ENCODE peak calls at places on chromosomes 13 and 19, in nine cellular contexts. F, N, M, E, B, S, I, W and Z are unnamed samples.
A peak's percentile ranks its signal among the peaks of the same experiment; 100 is the strongest.

GRCh38 chr19:47363758-47364529 is 14.8 kb downstream of the DHX34 start:
- DNase-seq in I (no peak), W (no peak), B (no peak), F (no peak), S (no peak), N (peak; percentile 45), M (no peak), E (no peak), Z (no peak)

GRCh38 chr19:53101518-53101917 is 1.7 kb downstream of the ZNF160 start:
- DNase-seq in M (no peak), I (no peak), N (no peak), E (no peak), B (no peak), W (no peak), S (no peak), F (no peak), Z (no peak)

GRCh38 chr19:14555918-14556661 is 15.8 kb downstream of the NDUFB7 start:
- DNase-seq in M (peak; percentile 67), B (no peak), E (no peak), I (no peak), F (no peak), N (peak; percentile 52), S (no peak), W (no peak), Z (no peak)

GRCh38 chr13:84653915-84654534 is 771.8 kb upstream of the SLITRK1 start:
- DNase-seq in W (no peak), B (no peak), F (no peak), M (no peak), N (no peak), I (no peak), E (peak; percentile 55), S (peak; percentile 66), Z (peak; percentile 46)

GRCh38 chr19:46608581-46609345 is 7.6 kb downstream of the CALM3 start:
- DNase-seq in S (peak; percentile 11), E (peak; percentile 42), W (no peak), B (no peak), N (no peak), I (peak; percentile 27), M (no peak), F (no peak), Z (peak; percentile 12)

GRCh38 chr19:33859016-33859415 is 62.3 kb downstream of the KCTD15 start:
- DNase-seq in M (no peak), I (no peak), S (no peak), B (no peak), E (no peak), F (no peak), W (no peak), N (no peak), Z (no peak)

GRCh38 chr13:21402586-21403307 is 56.4 kb downstream of the ZDHHC20 start:
- DNase-seq in N (peak; percentile 51), W (no peak), M (no peak), I (no peak), E (no peak), B (no peak), F (no peak), S (no peak), Z (no peak)

GRCh38 chr13:46866150-46866549 is 30.7 kb downstream of the HTR2A start:
- DNase-seq in F (peak; percentile 35), E (peak; percentile 66), M (no peak), S (no peak), I (no peak), B (no peak), W (no peak), N (peak; percentile 96), Z (peak; percentile 29)

GRCh38 chr19:33385956-33386355 is 12.4 kb downstream of the CEBPG start:
- DNase-seq in N (no peak), F (no peak), M (no peak), I (peak; percentile 82), E (peak; percentile 75), S (peak; percentile 60), W (no peak), B (no peak), Z (peak; percentile 79)

DNA sequence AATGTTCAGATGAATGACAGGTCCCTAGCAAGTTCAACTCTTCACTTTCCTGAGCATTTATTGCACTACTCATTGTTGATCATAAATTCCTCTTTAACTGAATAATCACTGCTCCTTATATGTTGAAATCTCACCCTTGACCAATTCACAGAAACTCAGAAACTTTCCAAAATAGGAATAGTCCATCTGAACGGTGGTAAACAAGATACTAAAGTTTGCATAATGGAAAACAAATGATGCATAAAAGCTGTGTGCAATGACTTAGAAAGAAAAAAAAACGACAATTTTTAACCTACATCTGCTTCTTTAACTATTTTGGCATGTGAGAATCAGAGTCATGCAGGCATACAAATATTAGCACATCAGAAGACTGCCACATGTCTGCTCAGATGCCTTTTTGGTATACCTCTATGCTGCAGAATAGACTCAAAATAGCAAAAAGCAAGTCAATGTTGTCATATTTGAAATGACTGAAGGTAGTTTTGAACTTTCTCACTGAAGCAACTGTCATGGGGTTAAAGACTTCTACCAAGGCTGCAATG is 34.8 kb downstream of the SLC10A2 start:
- DNase-seq in S (no peak), B (no peak), E (no peak), N (no peak), I (no peak), W (no peak), M (no peak), F (no peak), Z (no peak)
- H3K27ac ChIP-seq in S (no peak overlapping the region), B (no peak overlapping the region), E (no peak overlapping the region), N (no peak overlapping the region), I (no peak overlapping the region), W (no peak overlapping the region), M (no peak overlapping the region), F (no peak overlapping the region), Z (no peak overlapping the region)

GRCh38 chr13:110557610-110558305 is 3.8 kb downstream of the RAB20 start:
- DNase-seq in F (no peak), E (no peak), N (no peak), W (peak; percentile 87), B (no peak), M (no peak), I (no peak), S (no peak), Z (no peak)

GRCh38 chr13:110560606-110561334 is 752 bp downstream of the RAB20 start:
- DNase-seq in I (no peak), M (no peak), F (no peak), N (peak; percentile 68), W (peak; percentile 69), B (peak; percentile 21), E (no peak), S (peak; percentile 29), Z (peak; percentile 72)

GRCh38 chr13:110561335-110562033 is at the start of gene RAB20:
- DNase-seq in B (peak; percentile 48), F (peak; percentile 90), M (peak; percentile 74), W (peak; percentile 93), I (peak; percentile 90), E (peak; percentile 94), N (peak; percentile 91), S (peak; percentile 91), Z (peak; percentile 90)

GRCh38 chr13:110559986-110560385 is 1.5 kb downstream of the RAB20 start:
- DNase-seq in F (no peak), I (no peak), B (no peak), W (no peak), S (no peak), N (no peak), E (no peak), M (no peak), Z (no peak)

DNA sequence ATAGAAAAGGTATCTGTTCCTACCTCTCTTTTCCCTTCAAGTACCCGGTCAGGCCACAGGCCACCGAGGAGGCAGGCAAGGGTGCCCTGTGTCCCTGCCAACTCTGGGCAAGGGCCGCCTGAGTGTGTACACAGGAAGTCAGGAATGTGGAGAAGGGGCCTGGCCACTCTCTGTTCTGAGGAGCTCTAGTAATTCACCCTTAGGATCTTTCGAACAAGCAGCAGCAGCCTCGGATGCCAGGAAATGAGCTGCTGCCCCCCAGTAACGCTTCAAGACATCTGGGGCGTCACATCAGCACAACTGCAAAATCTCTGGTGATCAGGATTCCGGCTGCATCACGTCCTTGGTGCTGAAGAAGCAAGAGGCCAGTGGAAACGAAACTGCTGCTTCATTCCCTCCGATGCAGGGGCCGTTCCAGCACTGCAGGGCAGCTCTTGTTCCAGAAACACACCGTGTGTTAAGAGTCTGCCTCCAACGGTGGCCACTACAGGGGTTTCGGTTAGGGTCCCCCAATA is 2.0 kb downstream of the RAB20 start:
- DNase-seq in N (peak; percentile 48), W (peak; percentile 76), S (peak; percentile 57), B (no peak), M (peak; percentile 57), F (peak; percentile 55), I (no peak), E (no peak), Z (peak; percentile 73)
- H3K4me3 ChIP-seq in N (no peak overlapping the region), W (no peak overlapping the region), S (peak overlapping the region; percentile 92), B (no peak overlapping the region), M (peak overlapping the region; percentile 81), F (peak overlapping the region; percentile 95), I (peak overlapping the region; percentile 88), E (peak overlapping the region; percentile 74), Z (peak overlapping the region; percentile 97)

DNA sequence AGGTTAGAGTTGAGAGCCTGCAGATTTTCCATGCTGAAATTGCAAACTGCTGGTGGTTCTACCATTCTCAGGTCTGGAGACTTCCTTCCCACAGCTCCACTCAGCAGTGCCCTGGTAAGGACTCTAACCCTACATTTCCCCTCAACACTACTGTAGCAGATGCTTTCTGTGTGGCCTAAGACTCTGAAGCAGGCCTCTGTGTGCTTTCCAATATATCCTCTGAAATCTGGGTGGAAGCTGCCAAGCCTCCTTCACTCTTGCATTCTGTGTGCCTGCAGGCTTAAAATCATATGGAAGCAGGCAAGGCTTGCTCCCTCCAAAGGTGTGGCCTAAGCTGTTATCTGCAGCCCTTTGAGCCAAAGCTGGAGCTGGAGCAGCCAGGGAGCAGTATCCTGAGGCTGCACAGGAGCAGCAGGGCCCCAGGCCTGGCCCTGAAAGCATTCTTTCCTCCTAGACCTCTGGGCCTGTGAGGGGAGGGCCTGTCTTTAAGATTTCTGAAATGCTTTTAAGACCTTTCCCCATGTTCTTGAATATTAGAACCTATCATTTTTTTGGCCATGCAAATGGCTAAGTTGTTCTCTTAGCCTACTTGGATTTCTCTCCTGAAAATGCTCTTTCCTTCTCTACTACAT is 134.1 kb upstream of the TSHZ3 start:
- DNase-seq in I (no peak), M (no peak), S (no peak), F (no peak), W (no peak), N (no peak), B (no peak), E (no peak), Z (no peak)
- H3K9me3 ChIP-seq in I (no peaks in the 10 kb centered on the region), M (no peaks in the 10 kb centered on the region), S (peaks cover 13% of the 10 kb centered on the region), F (no peaks in the 10 kb centered on the region), W (no peaks in the 10 kb centered on the region), N (peaks cover 6% of the 10 kb centered on the region), B (no peaks in the 10 kb centered on the region), E (peaks cover 2% of the 10 kb centered on the region), Z (no peaks in the 10 kb centered on the region)

GRCh38 chr19:9144920-9145319 is 4.7 kb downstream of the ZNF317 start:
- DNase-seq in F (no peak), M (no peak), I (no peak), W (no peak), E (no peak), S (no peak), B (no peak), N (peak; percentile 16), Z (no peak)
- H3K27ac ChIP-seq in F (no peak overlapping the region), M (no peak overlapping the region), I (no peak overlapping the region), W (no peak overlapping the region), E (no peak overlapping the region), S (no peak overlapping the region), B (no peak overlapping the region), N (no peak overlapping the region), Z (no peak overlapping the region)